ENCODE peak calls at places on chromosomes 4 and X, in five cellular contexts. One of them, this sample, is unnamed.

GRCh38 chr4:58807843-58808605 is 1697.8 kb upstream of the IGFBP7 start:
- DNase-seq in mucosa of descending colon: no peak
- DNase-seq in AG09309: no peak
- DNase-seq in IMR-90: no peak
- DNase-seq in heart left ventricle: no peak
- DNase-seq in this sample: no peak

GRCh38 chr4:176789955-176790354 is 2.8 kb downstream of the VEGFC start:
- DNase-seq in AG09309: no peak
- DNase-seq in mucosa of descending colon: no peak
- DNase-seq in heart left ventricle: no peak
- DNase-seq in IMR-90: peak
- DNase-seq in this sample: no peak

GRCh38 chr4:77047037-77047436 is 28.8 kb downstream of the CCNI start:
- DNase-seq in AG09309: no peak
- DNase-seq in IMR-90: peak
- DNase-seq in mucosa of descending colon: no peak
- DNase-seq in heart left ventricle: no peak
- DNase-seq in this sample: no peak

GRCh38 chr4:139053909-139054308 is 38.3 kb downstream of the NOCT start:
- DNase-seq in heart left ventricle: no peak
- DNase-seq in IMR-90: no peak
- DNase-seq in mucosa of descending colon: no peak
- DNase-seq in AG09309: no peak
- DNase-seq in this sample: no peak

GRCh38 chr4:118909173-118909956 is 20.7 kb downstream of the SYNPO2 start:
- DNase-seq in heart left ventricle: no peak
- DNase-seq in mucosa of descending colon: no peak
- DNase-seq in IMR-90: no peak
- DNase-seq in AG09309: no peak
- DNase-seq in this sample: no peak

GRCh38 chr4:5757954-5758353 is 47.0 kb downstream of the EVC start:
- DNase-seq in AG09309: no peak
- DNase-seq in heart left ventricle: no peak
- DNase-seq in mucosa of descending colon: no peak
- DNase-seq in IMR-90: no peak
- DNase-seq in this sample: no peak

GRCh38 chrX:9612146-9612505 is 147.3 kb downstream of the TBL1X start:
- DNase-seq in heart left ventricle: no peak
- DNase-seq in IMR-90: no peak
- DNase-seq in AG09309: no peak
- DNase-seq in mucosa of descending colon: no peak
- DNase-seq in this sample: no peak

GRCh38 chrX:133980832-133981588 is 4.4 kb downstream of the GPC3 start:
- DNase-seq in heart left ventricle: no peak
- DNase-seq in AG09309: no peak
- DNase-seq in mucosa of descending colon: no peak
- DNase-seq in IMR-90: no peak
- DNase-seq in this sample: no peak

GRCh38 chr4:168028568-168028967 is 63.8 kb upstream of the ANXA10 start:
- DNase-seq in IMR-90: peak
- DNase-seq in AG09309: no peak
- DNase-seq in mucosa of descending colon: no peak
- DNase-seq in heart left ventricle: no peak
- DNase-seq in this sample: no peak

GRCh38 chr4:56909083-56909981 is 1.6 kb downstream of the REST start:
- DNase-seq in mucosa of descending colon: no peak
- DNase-seq in AG09309: no peak
- DNase-seq in IMR-90: peak
- DNase-seq in heart left ventricle: peak
- DNase-seq in this sample: peak

GRCh38 chr4:89023140-89023539 is 33.8 kb downstream of the FAM13A start:
- DNase-seq in heart left ventricle: no peak
- DNase-seq in mucosa of descending colon: no peak
- DNase-seq in AG09309: no peak
- DNase-seq in IMR-90: no peak
- DNase-seq in this sample: no peak

GRCh38 chrX:11525685-11526084 is 140.0 kb downstream of the ARHGAP6 start:
- DNase-seq in AG09309: no peak
- DNase-seq in heart left ventricle: no peak
- DNase-seq in mucosa of descending colon: no peak
- DNase-seq in IMR-90: no peak
- DNase-seq in this sample: no peak

GRCh38 chr4:143381171-143382118 is 44.8 kb downstream of the GAB1 start:
- DNase-seq in heart left ventricle: peak
- DNase-seq in IMR-90: peak
- DNase-seq in mucosa of descending colon: peak
- DNase-seq in AG09309: no peak
- DNase-seq in this sample: no peak

GRCh38 chrX:13994104-13994503 is 35.6 kb downstream of the GEMIN8 start:
- DNase-seq in IMR-90: no peak
- DNase-seq in heart left ventricle: no peak
- DNase-seq in mucosa of descending colon: no peak
- DNase-seq in AG09309: no peak
- DNase-seq in this sample: no peak

GRCh38 chr4:85496933-85497332 is 22.0 kb downstream of the ARHGAP24 start:
- DNase-seq in mucosa of descending colon: no peak
- DNase-seq in heart left ventricle: no peak
- DNase-seq in IMR-90: peak
- DNase-seq in AG09309: peak
- DNase-seq in this sample: no peak

GRCh38 chr4:41750624-41751324 is 2.2 kb upstream of the PHOX2B start:
- DNase-seq in AG09309: no peak
- DNase-seq in IMR-90: no peak
- DNase-seq in mucosa of descending colon: no peak
- DNase-seq in heart left ventricle: no peak
- DNase-seq in this sample: peak

GRCh38 chr4:48254381-48255072 is 15.1 kb downstream of the TEC start:
- DNase-seq in IMR-90: peak
- DNase-seq in mucosa of descending colon: no peak
- DNase-seq in AG09309: peak
- DNase-seq in heart left ventricle: peak
- DNase-seq in this sample: no peak

GRCh38 chr4:41815478-41815877 is 67.0 kb upstream of the PHOX2B start:
- DNase-seq in mucosa of descending colon: no peak
- DNase-seq in AG09309: no peak
- DNase-seq in IMR-90: no peak
- DNase-seq in heart left ventricle: no peak
- DNase-seq in this sample: no peak

GRCh38 chr4:16226816-16227461 is 668 bp upstream of the TAPT1 start:
- DNase-seq in heart left ventricle: peak
- DNase-seq in mucosa of descending colon: peak
- DNase-seq in IMR-90: no peak
- DNase-seq in AG09309: no peak
- DNase-seq in this sample: peak

GRCh38 chrX:13101439-13102139 is 57.2 kb upstream of the FAM9C start:
- DNase-seq in mucosa of descending colon: peak
- DNase-seq in AG09309: no peak
- DNase-seq in IMR-90: peak
- DNase-seq in heart left ventricle: peak
- DNase-seq in this sample: no peak

GRCh38 chr4:158282252-158282651 is 72.0 kb downstream of the TMEM144 start:
- DNase-seq in mucosa of descending colon: no peak
- DNase-seq in heart left ventricle: no peak
- DNase-seq in AG09309: no peak
- DNase-seq in IMR-90: peak
- DNase-seq in this sample: no peak

GRCh38 chr4:38002451-38003071 is 42.4 kb downstream of the PTTG2 start:
- DNase-seq in AG09309: no peak
- DNase-seq in heart left ventricle: no peak
- DNase-seq in mucosa of descending colon: no peak
- DNase-seq in IMR-90: peak
- DNase-seq in this sample: no peak

GRCh38 chr4:13306356-13306755 is 177.8 kb downstream of the RAB28 start:
- DNase-seq in mucosa of descending colon: no peak
- DNase-seq in AG09309: no peak
- DNase-seq in heart left ventricle: no peak
- DNase-seq in IMR-90: no peak
- DNase-seq in this sample: no peak

GRCh38 chrX:119895843-119896326 is at the start of gene AKAP14:
- DNase-seq in mucosa of descending colon: no peak
- DNase-seq in IMR-90: peak
- DNase-seq in heart left ventricle: no peak
- DNase-seq in AG09309: no peak
- DNase-seq in this sample: no peak

GRCh38 chr4:8219236-8219635 is 20.1 kb downstream of the SH3TC1 start:
- DNase-seq in mucosa of descending colon: no peak
- DNase-seq in IMR-90: no peak
- DNase-seq in heart left ventricle: no peak
- DNase-seq in AG09309: no peak
- DNase-seq in this sample: no peak

GRCh38 chr4:30717208-30718020 is 2.8 kb upstream of the PCDH7 start:
- DNase-seq in mucosa of descending colon: peak
- DNase-seq in IMR-90: peak
- DNase-seq in AG09309: no peak
- DNase-seq in heart left ventricle: peak
- DNase-seq in this sample: peak

GRCh38 chr4:159105063-159105414 is 2.2 kb downstream of the RAPGEF2 start:
- DNase-seq in mucosa of descending colon: no peak
- DNase-seq in heart left ventricle: no peak
- DNase-seq in AG09309: no peak
- DNase-seq in IMR-90: peak
- DNase-seq in this sample: no peak

GRCh38 chr4:55358668-55359067 is 12.6 kb downstream of the SRD5A3 start:
- DNase-seq in AG09309: peak
- DNase-seq in IMR-90: peak
- DNase-seq in heart left ventricle: no peak
- DNase-seq in mucosa of descending colon: no peak
- DNase-seq in this sample: no peak

GRCh38 chrX:38726596-38726995 is 74.7 kb upstream of the MID1IP1 start:
- DNase-seq in mucosa of descending colon: no peak
- DNase-seq in AG09309: no peak
- DNase-seq in IMR-90: no peak
- DNase-seq in heart left ventricle: peak
- DNase-seq in this sample: no peak

GRCh38 chr4:7384003-7384928 is 50.5 kb downstream of the PSAPL1 start:
- DNase-seq in AG09309: no peak
- DNase-seq in IMR-90: no peak
- DNase-seq in mucosa of descending colon: peak
- DNase-seq in heart left ventricle: no peak
- DNase-seq in this sample: no peak

GRCh38 chr4:181661090-181661489 is 582.1 kb upstream of the TENM3 start:
- DNase-seq in mucosa of descending colon: no peak
- DNase-seq in heart left ventricle: no peak
- DNase-seq in IMR-90: peak
- DNase-seq in AG09309: peak
- DNase-seq in this sample: no peak

GRCh38 chrX:20729421-20729820 is 462.7 kb upstream of the RPS6KA3 start:
- DNase-seq in IMR-90: no peak
- DNase-seq in mucosa of descending colon: no peak
- DNase-seq in heart left ventricle: no peak
- DNase-seq in AG09309: no peak
- DNase-seq in this sample: no peak

GRCh38 chr4:89067407-89067806 is 10.4 kb upstream of the FAM13A start:
- DNase-seq in mucosa of descending colon: no peak
- DNase-seq in heart left ventricle: no peak
- DNase-seq in IMR-90: no peak
- DNase-seq in AG09309: no peak
- DNase-seq in this sample: no peak

GRCh38 chrX:13864264-13864663 is 47.4 kb upstream of the GPM6B start:
- DNase-seq in heart left ventricle: no peak
- DNase-seq in IMR-90: peak
- DNase-seq in AG09309: no peak
- DNase-seq in mucosa of descending colon: no peak
- DNase-seq in this sample: no peak

GRCh38 chr4:119212964-119213606 is 572 bp downstream of the USP53 start:
- DNase-seq in mucosa of descending colon: peak
- DNase-seq in IMR-90: peak
- DNase-seq in AG09309: peak
- DNase-seq in heart left ventricle: peak
- DNase-seq in this sample: peak

DNA sequence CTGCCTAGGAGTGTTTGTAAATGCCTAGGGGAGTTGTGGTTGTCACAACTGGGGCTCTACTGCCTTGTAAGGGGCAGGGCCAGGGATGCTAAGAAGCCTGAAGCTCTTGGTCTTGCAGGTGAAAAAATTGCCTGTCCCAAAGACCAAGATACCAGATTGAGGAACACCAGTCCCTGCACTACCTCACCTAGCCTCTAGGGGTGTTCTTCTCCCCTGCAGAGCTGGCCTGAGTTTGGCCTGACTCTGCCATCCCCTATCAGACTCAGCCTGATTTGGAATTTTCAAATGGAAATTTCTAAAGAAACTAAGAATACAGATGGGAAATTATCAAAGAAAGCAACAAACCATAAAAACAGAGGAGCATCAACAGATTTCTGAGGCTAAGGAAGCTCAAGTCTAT is 90.4 kb downstream of the ZC4H2 start:
- DNase-seq in mucosa of descending colon: no peak
- DNase-seq in AG09309: no peak
- DNase-seq in heart left ventricle: no peak
- DNase-seq in IMR-90: no peak
- DNase-seq in this sample: peak
- TF ChIP-seq CTCF in mucosa of descending colon: no peak
- TF ChIP-seq CTCF in AG09309: peak
- TF ChIP-seq CTCF in heart left ventricle: no peak
- TF ChIP-seq CTCF in IMR-90: peak
- TF ChIP-seq CTCF in this sample: peak

GRCh38 chr4:147513952-147514351 is 33.1 kb downstream of the EDNRA start:
- DNase-seq in heart left ventricle: no peak
- DNase-seq in IMR-90: no peak
- DNase-seq in AG09309: no peak
- DNase-seq in mucosa of descending colon: no peak
- DNase-seq in this sample: no peak
- TF ChIP-seq CTCF in heart left ventricle: no peak
- TF ChIP-seq CTCF in IMR-90: peak
- TF ChIP-seq CTCF in AG09309: no peak
- TF ChIP-seq CTCF in mucosa of descending colon: no peak
- TF ChIP-seq CTCF in this sample: no peak

GRCh38 chrX:106038625-106039024 is at the start of gene SERPINA7:
- DNase-seq in IMR-90: no peak
- DNase-seq in AG09309: no peak
- DNase-seq in mucosa of descending colon: no peak
- DNase-seq in heart left ventricle: no peak
- DNase-seq in this sample: no peak

GRCh38 chrX:106037835-106038473 is 573 bp downstream of the SERPINA7 start:
- DNase-seq in AG09309: no peak
- DNase-seq in IMR-90: no peak
- DNase-seq in mucosa of descending colon: no peak
- DNase-seq in heart left ventricle: no peak
- DNase-seq in this sample: no peak

GRCh38 chrX:106039920-106040319 is 1.4 kb upstream of the SERPINA7 start:
- DNase-seq in AG09309: no peak
- DNase-seq in heart left ventricle: no peak
- DNase-seq in IMR-90: no peak
- DNase-seq in mucosa of descending colon: no peak
- DNase-seq in this sample: no peak

GRCh38 chrX:106036716-106037115 is 1.8 kb downstream of the SERPINA7 start:
- DNase-seq in AG09309: no peak
- DNase-seq in IMR-90: no peak
- DNase-seq in heart left ventricle: no peak
- DNase-seq in mucosa of descending colon: no peak
- DNase-seq in this sample: no peak

GRCh38 chrX:106035064-106035463 is 3.5 kb downstream of the SERPINA7 start:
- DNase-seq in IMR-90: no peak
- DNase-seq in AG09309: no peak
- DNase-seq in heart left ventricle: no peak
- DNase-seq in mucosa of descending colon: no peak
- DNase-seq in this sample: no peak
- TF ChIP-seq CTCF in IMR-90: no peak
- TF ChIP-seq CTCF in AG09309: peak
- TF ChIP-seq CTCF in heart left ventricle: no peak
- TF ChIP-seq CTCF in mucosa of descending colon: no peak
- TF ChIP-seq CTCF in this sample: peak

GRCh38 chrX:40253770-40254169 is 156.0 kb upstream of the BCOR start:
- DNase-seq in IMR-90: no peak
- DNase-seq in mucosa of descending colon: no peak
- DNase-seq in heart left ventricle: no peak
- DNase-seq in AG09309: no peak
- DNase-seq in this sample: no peak
- TF ChIP-seq CTCF in IMR-90: no peak
- TF ChIP-seq CTCF in mucosa of descending colon: no peak
- TF ChIP-seq CTCF in heart left ventricle: no peak
- TF ChIP-seq CTCF in AG09309: no peak
- TF ChIP-seq CTCF in this sample: no peak